ENCODE peak calls at places on chromosomes 1 and 21, in ten cellular contexts. W is CD4-positive, alpha-beta T cell; U is adrenal gland; E is lung; Y is psoas muscle; O is small intestine; X is prostate gland; S is transverse colon; H is CD8-positive, alpha-beta memory T cell; A is brain microvascular endothelial cell. M is an unnamed sample.

GRCh38 chr1:101101362-101101761 is 75.8 kb upstream of the DPH5 start:
- DNase-seq in W (no peak), U (no peak), E (no peak), Y (no peak), O (no peak), X (no peak), S (no peak), H (no peak), A (no peak), M (no peak)

GRCh38 chr21:18832950-18833349 is 429.4 kb upstream of the TMPRSS15 start:
- DNase-seq in W (no peak), U (no peak), E (no peak), Y (no peak), O (no peak), X (no peak), S (no peak), H (no peak), A (peak), M (no peak)

GRCh38 chr1:55214903-55215193 is 316 bp downstream of the USP24 start:
- DNase-seq in W (peak), U (peak), E (peak), Y (peak), O (no peak), X (peak), S (peak), H (no peak), A (peak), M (no peak)

GRCh38 chr1:99441234-99442095 is 177.2 kb downstream of the PLPPR4 start:
- DNase-seq in W (no peak), U (no peak), E (no peak), Y (no peak), O (no peak), X (no peak), S (no peak), H (no peak), A (peak), M (no peak)

GRCh38 chr1:203702130-203702577 is 62.8 kb upstream of the LAX1 start:
- DNase-seq in W (peak), U (peak), E (peak), Y (peak), O (peak), X (peak), S (peak), H (peak), A (peak), M (peak)

GRCh38 chr21:42777757-42778344 is 101.5 kb downstream of the WDR4 start:
- DNase-seq in W (no peak), U (no peak), E (no peak), Y (no peak), O (no peak), X (no peak), S (no peak), H (no peak), A (no peak), M (peak)

GRCh38 chr1:11441211-11441952 is 37.6 kb upstream of the DISP3 start:
- DNase-seq in W (no peak), U (no peak), E (no peak), Y (no peak), O (no peak), X (no peak), S (no peak), H (no peak), A (no peak), M (no peak)

GRCh38 chr1:1024421-1025415 is 4.8 kb downstream of the AGRN start:
- DNase-seq in W (no peak), U (no peak), E (peak), Y (no peak), O (peak), X (peak), S (no peak), H (no peak), A (no peak), M (no peak)

GRCh38 chr1:206854401-206855129 is 10.9 kb upstream of the IL20 start:
- DNase-seq in W (no peak), U (no peak), E (no peak), Y (no peak), O (no peak), X (peak), S (no peak), H (no peak), A (no peak), M (no peak)

GRCh38 chr21:43306391-43306790 is 120.5 kb downstream of the SIK1 start:
- DNase-seq in W (no peak), U (no peak), E (no peak), Y (no peak), O (no peak), X (no peak), S (no peak), H (no peak), A (no peak), M (no peak)

GRCh38 chr1:208333676-208334075 is 89.5 kb upstream of the PLXNA2 start:
- DNase-seq in W (no peak), U (no peak), E (no peak), Y (no peak), O (no peak), X (no peak), S (no peak), H (no peak), A (no peak), M (no peak)

GRCh38 chr1:24966724-24967346 is 36.8 kb upstream of the RUNX3 start:
- DNase-seq in W (peak), U (peak), E (no peak), Y (no peak), O (no peak), X (no peak), S (no peak), H (no peak), A (peak), M (no peak)

GRCh38 chr1:114269539-114269938 is 115.9 kb upstream of the SYT6 start:
- DNase-seq in W (no peak), U (no peak), E (no peak), Y (no peak), O (no peak), X (no peak), S (no peak), H (no peak), A (no peak), M (no peak)

GRCh38 chr21:37128069-37128468 is 55.0 kb downstream of the TTC3 start:
- DNase-seq in W (no peak), U (no peak), E (no peak), Y (no peak), O (no peak), X (peak), S (no peak), H (no peak), A (no peak), M (no peak)

GRCh38 chr1:156488566-156489165 is 11.9 kb downstream of the MEF2D start:
- DNase-seq in W (no peak), U (no peak), E (no peak), Y (no peak), O (no peak), X (no peak), S (peak), H (no peak), A (no peak), M (no peak)

GRCh38 chr1:232589111-232589808 is 40.7 kb downstream of the SIPA1L2 start:
- DNase-seq in W (no peak), U (no peak), E (no peak), Y (no peak), O (no peak), X (no peak), S (no peak), H (no peak), A (no peak), M (no peak)

GRCh38 chr1:61237147-61237546 is 154.8 kb downstream of the NFIA start:
- DNase-seq in W (no peak), U (no peak), E (no peak), Y (no peak), O (no peak), X (no peak), S (no peak), H (no peak), A (no peak), M (no peak)

GRCh38 chr1:118949317-118949716 is 38.8 kb downstream of the TBX15 start:
- DNase-seq in W (no peak), U (no peak), E (no peak), Y (peak), O (no peak), X (no peak), S (no peak), H (no peak), A (peak), M (no peak)

GRCh38 chr1:244964112-244964971 is 100.0 kb upstream of the HNRNPU start:
- DNase-seq in W (no peak), U (peak), E (no peak), Y (no peak), O (peak), X (peak), S (peak), H (peak), A (peak), M (no peak)

GRCh38 chr1:6486433-6487011 is 4.9 kb downstream of the PLEKHG5 start:
- DNase-seq in W (peak), U (peak), E (peak), Y (peak), O (peak), X (peak), S (peak), H (peak), A (peak), M (peak)

GRCh38 chr1:168405931-168406330 is 125.3 kb downstream of the TBX19 start:
- DNase-seq in W (no peak), U (no peak), E (no peak), Y (no peak), O (no peak), X (no peak), S (no peak), H (no peak), A (no peak), M (no peak)

GRCh38 chr21:28445081-28445830 is 547.4 kb downstream of the LTN1 start:
- DNase-seq in W (no peak), U (no peak), E (no peak), Y (no peak), O (no peak), X (no peak), S (no peak), H (no peak), A (peak), M (no peak)
- H3K27ac ChIP-seq in W (no peak), U (no peak), E (no peak), Y (no peak), O (no peak), X (no peak), S (no peak), H (no peak), A (peak), M (no peak)

GRCh38 chr1:85447000-85447943 is 17.7 kb downstream of the DDAH1 start:
- DNase-seq in W (no peak), U (no peak), E (no peak), Y (no peak), O (no peak), X (no peak), S (no peak), H (no peak), A (no peak), M (no peak)
- H3K27ac ChIP-seq in W (no peak), U (peak), E (peak), Y (peak), O (no peak), X (no peak), S (no peak), H (no peak), A (no peak), M (no peak)

DNA sequence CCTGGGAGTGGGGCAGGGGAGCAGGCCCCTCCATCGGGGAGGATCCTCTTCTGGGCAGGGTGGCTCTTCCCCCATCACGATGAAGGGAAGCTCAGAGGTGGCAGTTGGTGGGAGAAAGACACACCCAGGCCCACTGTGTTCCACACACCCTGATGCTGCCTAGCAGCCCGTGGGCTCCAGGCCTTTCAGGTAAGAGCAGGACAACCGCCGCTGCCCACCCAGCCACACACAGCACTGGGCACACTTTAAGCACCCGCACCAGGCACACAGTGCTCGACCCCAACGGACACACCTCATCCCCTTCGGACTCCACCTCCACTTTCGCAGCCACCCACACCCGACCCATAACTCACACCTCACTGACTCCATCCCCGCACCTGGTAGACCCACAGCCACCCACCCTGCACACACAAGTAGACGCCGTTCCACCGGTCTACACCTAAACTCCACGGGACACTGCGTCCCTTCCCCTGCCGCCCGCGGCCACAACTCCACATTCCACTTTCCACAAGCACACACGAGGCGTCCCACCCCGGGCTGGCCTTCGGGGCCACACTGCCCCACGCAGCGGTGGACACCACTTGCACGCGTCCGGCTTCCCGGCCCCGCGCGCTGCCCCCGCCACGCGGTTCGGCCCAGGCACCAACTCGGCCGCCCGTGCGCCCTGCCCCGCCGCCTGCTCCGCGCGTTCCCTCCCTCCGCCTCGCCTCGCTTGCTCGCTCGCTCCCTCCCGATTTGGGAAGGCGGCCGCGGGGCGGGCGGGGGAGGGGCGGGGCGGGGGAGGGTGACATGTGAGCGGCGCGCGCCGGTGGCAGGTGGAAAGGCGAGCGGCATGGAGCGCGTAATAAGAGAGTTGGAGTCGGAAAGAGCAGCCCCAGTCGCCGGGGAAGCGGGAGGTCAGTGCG is at the start of gene KCNQ4:
- DNase-seq in W (no peak), U (peak), E (peak), Y (peak), O (peak), X (peak), S (peak), H (no peak), A (no peak), M (peak)
- H3K27ac ChIP-seq in W (no peak), U (no peak), E (no peak), Y (peak), O (no peak), X (peak), S (peak), H (no peak), A (no peak), M (peak)

GRCh38 chr21:46661211-46661625 is 25.7 kb downstream of the PRMT2 start:
- DNase-seq in W (peak), U (peak), E (peak), Y (peak), O (peak), X (no peak), S (peak), H (peak), A (peak), M (peak)

GRCh38 chr21:46660505-46660904 is 25.0 kb downstream of the PRMT2 start:
- DNase-seq in W (no peak), U (no peak), E (no peak), Y (no peak), O (no peak), X (no peak), S (no peak), H (peak), A (no peak), M (no peak)

GRCh38 chr21:46662765-46663500 is 27.5 kb downstream of the PRMT2 start:
- DNase-seq in W (no peak), U (no peak), E (no peak), Y (no peak), O (no peak), X (no peak), S (no peak), H (no peak), A (no peak), M (no peak)

GRCh38 chr21:46662367-46662654 is 26.8 kb downstream of the PRMT2 start:
- DNase-seq in W (no peak), U (no peak), E (no peak), Y (no peak), O (no peak), X (no peak), S (no peak), H (no peak), A (no peak), M (no peak)

DNA sequence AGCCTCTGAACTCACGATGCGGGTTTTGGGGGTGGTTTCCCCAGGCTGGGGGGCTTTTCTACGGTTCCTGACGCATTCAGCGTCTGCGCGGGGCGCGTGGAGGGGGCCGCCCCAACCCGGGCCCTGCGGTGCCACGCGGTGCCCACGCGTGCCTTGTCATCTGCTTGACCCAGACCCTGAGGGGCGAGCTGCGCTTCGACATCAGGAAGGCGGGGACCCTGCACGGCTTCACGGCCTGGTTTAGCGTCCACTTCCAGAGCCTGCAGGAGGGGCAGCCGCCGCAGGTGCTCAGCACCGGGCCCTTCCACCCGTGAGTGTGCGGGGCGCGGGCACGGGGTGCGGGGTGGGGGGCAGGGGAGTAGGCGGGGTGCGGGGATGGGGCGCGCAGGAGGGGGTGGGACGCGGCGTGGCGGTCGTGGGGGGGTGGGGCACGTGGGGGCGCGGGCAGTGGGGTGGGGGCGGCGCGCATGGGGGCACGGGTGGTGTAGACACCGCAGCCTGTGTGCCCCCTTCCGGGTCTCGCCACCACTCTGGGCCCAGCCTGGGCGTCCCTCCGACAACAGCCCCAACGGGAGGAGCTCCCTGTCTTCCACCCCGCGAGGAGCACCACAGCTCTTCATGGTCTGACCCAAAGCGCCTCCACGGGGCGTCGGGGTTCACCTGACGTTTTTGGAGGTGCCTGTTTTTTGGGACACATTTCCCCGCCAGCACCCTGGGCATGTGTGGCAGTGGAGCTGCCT is 26.3 kb downstream of the PRMT2 start:
- DNase-seq in W (no peak), U (no peak), E (no peak), Y (no peak), O (no peak), X (no peak), S (no peak), H (no peak), A (no peak), M (no peak)
- H3K27ac ChIP-seq in W (no peak), U (no peak), E (no peak), Y (no peak), O (no peak), X (no peak), S (peak), H (no peak), A (no peak), M (no peak)

GRCh38 chr1:162081316-162081715 is 11.8 kb downstream of the NOS1AP start:
- DNase-seq in W (no peak), U (peak), E (no peak), Y (no peak), O (no peak), X (no peak), S (no peak), H (no peak), A (no peak), M (no peak)
- H3K27ac ChIP-seq in W (no peak), U (no peak), E (no peak), Y (no peak), O (no peak), X (no peak), S (no peak), H (no peak), A (no peak), M (no peak)

GRCh38 chr1:9449976-9450696 is 89.1 kb upstream of the SLC25A33 start:
- DNase-seq in W (no peak), U (no peak), E (no peak), Y (no peak), O (peak), X (peak), S (no peak), H (no peak), A (no peak), M (no peak)
- H3K27ac ChIP-seq in W (no peak), U (no peak), E (no peak), Y (peak), O (peak), X (peak), S (no peak), H (no peak), A (no peak), M (no peak)

DNA sequence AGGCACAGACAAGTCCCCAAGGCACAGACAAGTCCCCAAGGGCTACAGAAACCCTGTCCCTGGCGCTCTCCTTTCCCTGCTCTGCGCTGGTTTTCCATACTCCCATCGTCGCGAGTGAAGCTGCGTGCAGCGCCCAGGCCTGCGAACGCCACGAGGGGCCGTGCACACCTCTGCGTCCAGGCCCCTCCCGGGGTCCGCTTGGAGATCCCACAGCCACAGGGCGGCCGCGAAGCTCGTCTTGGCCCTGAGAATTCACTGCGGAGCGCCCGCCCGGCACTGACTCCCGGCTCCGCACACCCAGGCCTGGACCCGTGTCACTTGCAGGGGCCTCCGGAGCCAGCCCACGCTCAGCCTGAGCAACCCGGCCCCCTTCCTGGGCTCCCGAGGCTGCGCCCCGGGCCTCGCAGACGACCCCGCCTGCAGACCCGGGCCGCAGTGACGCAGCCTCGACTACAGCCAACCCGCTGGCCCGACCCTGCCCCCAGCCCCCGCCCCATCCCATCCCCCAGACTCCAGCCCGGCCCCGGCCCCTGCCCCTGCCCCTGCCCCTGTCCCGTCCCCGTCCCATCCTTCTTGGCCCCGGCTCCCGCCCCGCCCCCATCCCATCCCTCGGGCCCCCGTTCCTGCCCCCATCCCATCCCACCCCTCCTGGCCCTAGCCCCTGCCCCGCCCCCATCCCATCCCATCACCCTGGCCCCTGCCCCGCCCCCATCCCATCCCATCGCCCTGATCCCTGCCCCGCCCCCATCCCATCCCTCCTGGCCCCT is 841 bp downstream of the POFUT2 start:
- DNase-seq in W (no peak), U (peak), E (no peak), Y (peak), O (no peak), X (no peak), S (peak), H (no peak), A (no peak), M (no peak)
- H3K27ac ChIP-seq in W (no peak), U (peak), E (no peak), Y (no peak), O (no peak), X (no peak), S (no peak), H (no peak), A (peak), M (no peak)

M was measured in Karpas-422.